ENCODE peak calls at places on chromosome 7, in nine cellular contexts. V is caudate nucleus; J is stimulated activated CD8-positive, alpha-beta memory T cell treated with anti-CD3 and anti-CD28 coated beads, Interleukin-4, amount 100 ng/mL, for 1 hour; W is AG04449; U is left cardiac atrium; Z is HEK293T; Y is AML-193; D is NCI-H446; I is bronchial epithelial cell. S is an unnamed sample.

GRCh38 chr7:97179454-97180104 is 62.1 kb downstream of the SDHAF3 start:
- DNase-seq in V (no peak), J (peak), W (peak), U (peak), Z (peak), Y (peak), D (peak), I (peak), S (peak)

GRCh38 chr7:47347986-47348385 is 233.9 kb downstream of the TNS3 start:
- DNase-seq in V (no peak), J (no peak), W (no peak), U (no peak), Z (no peak), Y (no peak), D (no peak), I (no peak), S (no peak)

GRCh38 chr7:94123136-94123535 is 119.0 kb upstream of the BET1 start:
- DNase-seq in V (no peak), J (no peak), W (no peak), U (no peak), Z (no peak), Y (no peak), D (no peak), I (no peak), S (no peak)

GRCh38 chr7:94418851-94419250 is 24.2 kb downstream of the COL1A2 start:
- DNase-seq in V (no peak), J (no peak), W (no peak), U (no peak), Z (no peak), Y (no peak), D (no peak), I (no peak), S (no peak)

GRCh38 chr7:112866424-112866823 is 76.2 kb upstream of the TMEM168 start:
- DNase-seq in V (no peak), J (no peak), W (no peak), U (no peak), Z (no peak), Y (no peak), D (no peak), I (no peak), S (no peak)

GRCh38 chr7:30163231-30163894 is 28.6 kb downstream of the MTURN start:
- DNase-seq in V (no peak), J (peak), W (no peak), U (peak), Z (no peak), Y (peak), D (no peak), I (peak), S (no peak)

GRCh38 chr7:41492603-41493002 is 210.3 kb downstream of the INHBA start:
- DNase-seq in V (no peak), J (no peak), W (no peak), U (no peak), Z (no peak), Y (no peak), D (no peak), I (no peak), S (no peak)

GRCh38 chr7:295155-296154 is 5.5 kb downstream of the FOXL3 start:
- DNase-seq in V (no peak), J (no peak), W (no peak), U (no peak), Z (no peak), Y (no peak), D (no peak), I (no peak), S (no peak)

GRCh38 chr7:131244259-131244852 is 83.3 kb upstream of the MKLN1 start:
- DNase-seq in V (no peak), J (no peak), W (peak), U (no peak), Z (no peak), Y (no peak), D (no peak), I (peak), S (no peak)

GRCh38 chr7:12607134-12607533 is 36.6 kb downstream of the SCIN start:
- DNase-seq in V (no peak), J (no peak), W (no peak), U (no peak), Z (no peak), Y (no peak), D (peak), I (no peak), S (no peak)

GRCh38 chr7:84701524-84702306 is 485.1 kb downstream of the SEMA3D start:
- DNase-seq in V (no peak), J (no peak), W (peak), U (no peak), Z (peak), Y (no peak), D (peak), I (peak), S (no peak)

GRCh38 chr7:25732771-25733217 is 419.2 kb upstream of the NFE2L3 start:
- DNase-seq in V (no peak), J (no peak), W (no peak), U (no peak), Z (no peak), Y (no peak), D (no peak), I (no peak), S (no peak)

GRCh38 chr7:76326646-76327233 is 24.3 kb downstream of the HSPB1 start:
- DNase-seq in V (no peak), J (no peak), W (peak), U (no peak), Z (no peak), Y (no peak), D (no peak), I (peak), S (no peak)

GRCh38 chr7:118250860-118251494 is 26.5 kb downstream of the ANKRD7 start:
- DNase-seq in V (no peak), J (no peak), W (no peak), U (no peak), Z (no peak), Y (peak), D (no peak), I (no peak), S (no peak)

GRCh38 chr7:8913687-8914086 is 480.3 kb downstream of the NXPH1 start:
- DNase-seq in V (no peak), J (no peak), W (no peak), U (no peak), Z (no peak), Y (no peak), D (no peak), I (no peak), S (no peak)

GRCh38 chr7:108358553-108358952 is 97.7 kb downstream of the NRCAM start:
- DNase-seq in V (no peak), J (no peak), W (peak), U (no peak), Z (peak), Y (no peak), D (peak), I (peak), S (peak)

GRCh38 chr7:81769891-81770818 is at the start of gene HGF:
- DNase-seq in V (no peak), J (no peak), W (no peak), U (peak), Z (peak), Y (peak), D (peak), I (no peak), S (peak)

GRCh38 chr7:93461350-93461749 is 113.2 kb downstream of the CALCR start:
- DNase-seq in V (no peak), J (no peak), W (no peak), U (no peak), Z (no peak), Y (no peak), D (no peak), I (peak), S (no peak)

GRCh38 chr7:7183061-7183832 is 903 bp downstream of the C1GALT1 start:
- DNase-seq in V (peak), J (no peak), W (no peak), U (peak), Z (peak), Y (peak), D (peak), I (peak), S (no peak)

GRCh38 chr7:96135241-96135640 is 186.7 kb downstream of the SLC25A13 start:
- DNase-seq in V (no peak), J (no peak), W (no peak), U (no peak), Z (no peak), Y (no peak), D (no peak), I (peak), S (no peak)

GRCh38 chr7:19030280-19030679 is 87.2 kb downstream of the TWIST1 start:
- DNase-seq in V (no peak), J (no peak), W (no peak), U (no peak), Z (no peak), Y (no peak), D (no peak), I (no peak), S (peak)

GRCh38 chr7:87875151-87876039 is 765 bp downstream of the SLC25A40 start:
- DNase-seq in V (no peak), J (no peak), W (no peak), U (peak), Z (peak), Y (no peak), D (no peak), I (peak), S (no peak)